ENCODE peak calls at places on chromosomes 5 and 9, in four cellular contexts. V is NCI-H1048, K is ELR, C is NCI-H1092. W is an unnamed sample.

GRCh38 chr5:157342822-157343402 is 77.0 kb downstream of the CYFIP2 start:
- DNase-seq in V (no peak), K (peak; percentile 67), C (no peak), W (peak; percentile 36)

GRCh38 chr5:11075010-11075860 is 314.2 kb upstream of the DAP start:
- DNase-seq in V (no peak), K (peak; percentile 9), C (no peak), W (no peak)

GRCh38 chr9:82668724-82669324 is 394.1 kb downstream of the RASEF start:
- DNase-seq in V (no peak), K (no peak), C (no peak), W (no peak)

GRCh38 chr5:172146748-172147092 is 41.3 kb downstream of the STK10 start:
- DNase-seq in V (no peak), K (no peak), C (no peak), W (no peak)

GRCh38 chr9:88224938-88225337 is 86.7 kb upstream of the SPATA31C2 start:
- DNase-seq in V (no peak), K (no peak), C (no peak), W (no peak)

GRCh38 chr9:126633881-126634558 is 20.3 kb downstream of the LMX1B start:
- DNase-seq in V (no peak), K (no peak), C (no peak), W (no peak)

GRCh38 chr9:132703336-132703735 is 33.1 kb downstream of the GTF3C4 start:
- DNase-seq in V (no peak), K (peak; percentile 74), C (no peak), W (peak; percentile 79)

GRCh38 chr9:125541840-125542243 is 165.2 kb downstream of the MAPKAP1 start:
- DNase-seq in V (no peak), K (no peak), C (peak; percentile 92), W (no peak)

GRCh38 chr5:162768962-162769464 is 668.4 kb upstream of the CCNG1 start:
- DNase-seq in V (no peak), K (no peak), C (no peak), W (no peak)

GRCh38 chr9:86405926-86406325 is 51.7 kb upstream of the TUT7 start:
- DNase-seq in V (no peak), K (peak; percentile 91), C (no peak), W (peak; percentile 96)

GRCh38 chr9:20380546-20380945 is 241.8 kb downstream of the MLLT3 start:
- DNase-seq in V (no peak), K (no peak), C (no peak), W (no peak)

GRCh38 chr9:109499631-109500120 is 1.6 kb upstream of the PTPN3 start:
- DNase-seq in V (no peak), K (peak; percentile 32), C (no peak), W (no peak)

GRCh38 chr5:31066655-31067328 is 126.7 kb upstream of the CDH6 start:
- DNase-seq in V (no peak), K (no peak), C (no peak), W (no peak)

W was measured in HCEC 1CT.